ENCODE peak calls at places on chromosomes 11 and 22, in seven cellular contexts. F, M, X, B, N, R and O are unnamed samples.

GRCh38 chr11:15171956-15172355 is 57.2 kb downstream of the INSC start:
- DNase-seq in F (no peak), M (no peak), X (no peak), B (no peak), N (no peak), R (no peak), O (no peak)

GRCh38 chr11:9906043-9906791 is 242.3 kb downstream of the SWAP70 start:
- DNase-seq in F (no peak), M (peak), X (peak), B (no peak), N (no peak), R (peak), O (no peak)

GRCh38 chr11:134576721-134577171 is 164.7 kb upstream of the B3GAT1 start:
- DNase-seq in F (no peak), M (no peak), X (no peak), B (no peak), N (no peak), R (no peak), O (no peak)

GRCh38 chr11:93905384-93905783 is 55.0 kb upstream of the VSTM5 start:
- DNase-seq in F (no peak), M (no peak), X (no peak), B (no peak), N (no peak), R (peak), O (no peak)

GRCh38 chr22:41417622-41418390 is 28.8 kb downstream of the TOB2 start:
- DNase-seq in F (no peak), M (no peak), X (no peak), B (no peak), N (no peak), R (peak), O (no peak)

GRCh38 chr11:102783720-102784119 is 3.3 kb upstream of the MMP10 start:
- DNase-seq in F (no peak), M (no peak), X (no peak), B (no peak), N (no peak), R (no peak), O (no peak)

GRCh38 chr11:116644201-116644947 is 128.4 kb downstream of the BUD13 start:
- DNase-seq in F (no peak), M (no peak), X (no peak), B (no peak), N (no peak), R (no peak), O (no peak)

GRCh38 chr11:131980878-131981668 is 610.7 kb downstream of the NTM start:
- DNase-seq in F (no peak), M (no peak), X (no peak), B (no peak), N (no peak), R (no peak), O (no peak)

GRCh38 chr11:72378704-72379383 is 55.5 kb downstream of the CLPB start:
- DNase-seq in F (no peak), M (no peak), X (no peak), B (no peak), N (no peak), R (peak), O (no peak)